ENCODE peak calls at places on chromosomes 2 and 18, in eight cellular contexts. One of them, this sample, is unnamed.

GRCh38 chr18:25229080-25229479 is 122.9 kb downstream of the ZNF521 start:
- DNase-seq in NCI-H2107: no peak
- DNase-seq in occipital lobe: no peak
- DNase-seq in GM04504: peak
- DNase-seq in left lobe of liver: no peak
- DNase-seq in stimulated activated CD8-positive, alpha-beta memory T cell treated with anti-CD3 and anti-CD28 coated beads, Interleukin-2, amount 100 ng/mL, for 48 hours: no peak
- DNase-seq in activated naive CD4-positive, alpha-beta T cell treated with anti-CD3 and anti-CD28 coated beads for 36 hours: no peak
- DNase-seq in naive thymus-derived CD4-positive, alpha-beta T cell: no peak
- DNase-seq in this sample: no peak

GRCh38 chr18:11658989-11659388 is 30.1 kb upstream of the GNAL start:
- DNase-seq in NCI-H2107: no peak
- DNase-seq in occipital lobe: no peak
- DNase-seq in GM04504: no peak
- DNase-seq in left lobe of liver: no peak
- DNase-seq in stimulated activated CD8-positive, alpha-beta memory T cell treated with anti-CD3 and anti-CD28 coated beads, Interleukin-2, amount 100 ng/mL, for 48 hours: no peak
- DNase-seq in activated naive CD4-positive, alpha-beta T cell treated with anti-CD3 and anti-CD28 coated beads for 36 hours: no peak
- DNase-seq in naive thymus-derived CD4-positive, alpha-beta T cell: no peak
- DNase-seq in this sample: no peak

GRCh38 chr2:132547089-132547687 is 122.8 kb downstream of the LYPD1 start:
- DNase-seq in NCI-H2107: peak
- DNase-seq in occipital lobe: peak
- DNase-seq in GM04504: peak
- DNase-seq in left lobe of liver: peak
- DNase-seq in stimulated activated CD8-positive, alpha-beta memory T cell treated with anti-CD3 and anti-CD28 coated beads, Interleukin-2, amount 100 ng/mL, for 48 hours: peak
- DNase-seq in activated naive CD4-positive, alpha-beta T cell treated with anti-CD3 and anti-CD28 coated beads for 36 hours: peak
- DNase-seq in naive thymus-derived CD4-positive, alpha-beta T cell: no peak
- DNase-seq in this sample: peak

GRCh38 chr2:143824796-143825195 is 695.1 kb downstream of the ZEB2 start:
- DNase-seq in NCI-H2107: no peak
- DNase-seq in occipital lobe: no peak
- DNase-seq in GM04504: no peak
- DNase-seq in left lobe of liver: no peak
- DNase-seq in stimulated activated CD8-positive, alpha-beta memory T cell treated with anti-CD3 and anti-CD28 coated beads, Interleukin-2, amount 100 ng/mL, for 48 hours: no peak
- DNase-seq in activated naive CD4-positive, alpha-beta T cell treated with anti-CD3 and anti-CD28 coated beads for 36 hours: no peak
- DNase-seq in naive thymus-derived CD4-positive, alpha-beta T cell: no peak
- DNase-seq in this sample: no peak

GRCh38 chr18:51151185-51151567 is 46.3 kb downstream of the MEX3C start:
- DNase-seq in NCI-H2107: no peak
- DNase-seq in occipital lobe: no peak
- DNase-seq in GM04504: no peak
- DNase-seq in left lobe of liver: no peak
- DNase-seq in stimulated activated CD8-positive, alpha-beta memory T cell treated with anti-CD3 and anti-CD28 coated beads, Interleukin-2, amount 100 ng/mL, for 48 hours: no peak
- DNase-seq in activated naive CD4-positive, alpha-beta T cell treated with anti-CD3 and anti-CD28 coated beads for 36 hours: no peak
- DNase-seq in naive thymus-derived CD4-positive, alpha-beta T cell: no peak
- DNase-seq in this sample: no peak

GRCh38 chr2:234500394-234501006 is 3.6 kb upstream of the ARL4C start:
- DNase-seq in NCI-H2107: no peak
- DNase-seq in occipital lobe: peak
- DNase-seq in GM04504: no peak
- DNase-seq in left lobe of liver: peak
- DNase-seq in stimulated activated CD8-positive, alpha-beta memory T cell treated with anti-CD3 and anti-CD28 coated beads, Interleukin-2, amount 100 ng/mL, for 48 hours: peak
- DNase-seq in activated naive CD4-positive, alpha-beta T cell treated with anti-CD3 and anti-CD28 coated beads for 36 hours: peak
- DNase-seq in naive thymus-derived CD4-positive, alpha-beta T cell: peak
- DNase-seq in this sample: no peak

GRCh38 chr2:234630676-234631350 is 133.9 kb upstream of the ARL4C start:
- DNase-seq in NCI-H2107: no peak
- DNase-seq in occipital lobe: no peak
- DNase-seq in GM04504: no peak
- DNase-seq in left lobe of liver: no peak
- DNase-seq in stimulated activated CD8-positive, alpha-beta memory T cell treated with anti-CD3 and anti-CD28 coated beads, Interleukin-2, amount 100 ng/mL, for 48 hours: no peak
- DNase-seq in activated naive CD4-positive, alpha-beta T cell treated with anti-CD3 and anti-CD28 coated beads for 36 hours: no peak
- DNase-seq in naive thymus-derived CD4-positive, alpha-beta T cell: no peak
- DNase-seq in this sample: no peak

GRCh38 chr2:216352653-216353270 is 19.5 kb downstream of the MARCHF4 start:
- DNase-seq in NCI-H2107: no peak
- DNase-seq in occipital lobe: no peak
- DNase-seq in GM04504: no peak
- DNase-seq in left lobe of liver: peak
- DNase-seq in stimulated activated CD8-positive, alpha-beta memory T cell treated with anti-CD3 and anti-CD28 coated beads, Interleukin-2, amount 100 ng/mL, for 48 hours: no peak
- DNase-seq in activated naive CD4-positive, alpha-beta T cell treated with anti-CD3 and anti-CD28 coated beads for 36 hours: no peak
- DNase-seq in naive thymus-derived CD4-positive, alpha-beta T cell: peak
- DNase-seq in this sample: no peak

GRCh38 chr2:165594935-165595255 is 125.4 kb downstream of the CSRNP3 start:
- DNase-seq in NCI-H2107: no peak
- DNase-seq in occipital lobe: no peak
- DNase-seq in GM04504: no peak
- DNase-seq in left lobe of liver: no peak
- DNase-seq in stimulated activated CD8-positive, alpha-beta memory T cell treated with anti-CD3 and anti-CD28 coated beads, Interleukin-2, amount 100 ng/mL, for 48 hours: no peak
- DNase-seq in activated naive CD4-positive, alpha-beta T cell treated with anti-CD3 and anti-CD28 coated beads for 36 hours: no peak
- DNase-seq in naive thymus-derived CD4-positive, alpha-beta T cell: no peak
- DNase-seq in this sample: no peak

GRCh38 chr2:177622516-177622915 is 229.9 kb downstream of the AGPS start:
- DNase-seq in NCI-H2107: no peak
- DNase-seq in occipital lobe: no peak
- DNase-seq in GM04504: no peak
- DNase-seq in left lobe of liver: no peak
- DNase-seq in stimulated activated CD8-positive, alpha-beta memory T cell treated with anti-CD3 and anti-CD28 coated beads, Interleukin-2, amount 100 ng/mL, for 48 hours: no peak
- DNase-seq in activated naive CD4-positive, alpha-beta T cell treated with anti-CD3 and anti-CD28 coated beads for 36 hours: no peak
- DNase-seq in naive thymus-derived CD4-positive, alpha-beta T cell: no peak
- DNase-seq in this sample: peak

GRCh38 chr2:57372237-57372962 is 674.2 kb upstream of the VRK2 start:
- DNase-seq in NCI-H2107: no peak
- DNase-seq in occipital lobe: no peak
- DNase-seq in GM04504: no peak
- DNase-seq in left lobe of liver: no peak
- DNase-seq in stimulated activated CD8-positive, alpha-beta memory T cell treated with anti-CD3 and anti-CD28 coated beads, Interleukin-2, amount 100 ng/mL, for 48 hours: no peak
- DNase-seq in activated naive CD4-positive, alpha-beta T cell treated with anti-CD3 and anti-CD28 coated beads for 36 hours: no peak
- DNase-seq in naive thymus-derived CD4-positive, alpha-beta T cell: no peak
- DNase-seq in this sample: no peak